ENCODE peak calls at places on chromosomes 2 and 18, in seven cellular contexts. M, D, G, X, R, U and J are unnamed samples.

GRCh38 chr2:171098607-171099006 is 62.1 kb downstream of the TLK1 start:
- DNase-seq in M (no peak), D (no peak), G (no peak), X (no peak), R (no peak), U (no peak), J (no peak)

GRCh38 chr2:25700221-25700660 is 26.9 kb upstream of the DTNB start:
- DNase-seq in M (no peak), D (peak; percentile 41), G (no peak), X (no peak), R (peak; percentile 33), U (peak; percentile 53), J (no peak)

GRCh38 chr2:150981826-150982225 is 279.8 kb downstream of the RBM43 start:
- DNase-seq in M (no peak), D (no peak), G (no peak), X (no peak), R (peak; percentile 47), U (peak; percentile 44), J (no peak)

GRCh38 chr2:86290596-86291327 is 46.7 kb downstream of the REEP1 start:
- DNase-seq in M (peak; percentile 27), D (no peak), G (peak; percentile 27), X (no peak), R (no peak), U (no peak), J (peak; percentile 74)

GRCh38 chr2:239150125-239151011 is 250.5 kb downstream of the HDAC4 start:
- DNase-seq in M (peak; percentile 3), D (no peak), G (no peak), X (no peak), R (no peak), U (no peak), J (peak; percentile 3)

GRCh38 chr2:180015951-180016709 is 9.0 kb upstream of the CWC22 start:
- DNase-seq in M (no peak), D (no peak), G (no peak), X (no peak), R (peak; percentile 76), U (peak; percentile 74), J (no peak)

GRCh38 chr2:168748461-168748860 is 54.0 kb upstream of the NOSTRIN start:
- DNase-seq in M (no peak), D (no peak), G (no peak), X (no peak), R (no peak), U (no peak), J (no peak)

GRCh38 chr18:75500510-75500909 is 73.0 kb upstream of the SMIM21 start:
- DNase-seq in M (no peak), D (no peak), G (no peak), X (no peak), R (peak; percentile 43), U (peak; percentile 11), J (no peak)

GRCh38 chr2:150872919-150873772 is 385.7 kb upstream of the RND3 start:
- DNase-seq in M (no peak), D (no peak), G (no peak), X (no peak), R (no peak), U (peak; percentile 52), J (no peak)

GRCh38 chr2:88638743-88639142 is 11.5 kb upstream of the EIF2AK3 start:
- DNase-seq in M (no peak), D (no peak), G (no peak), X (no peak), R (peak; percentile 71), U (peak; percentile 40), J (no peak)

GRCh38 chr2:27701676-27702075 is 38.0 kb downstream of the SLC4A1AP start:
- DNase-seq in M (no peak), D (no peak), G (no peak), X (no peak), R (peak; percentile 69), U (peak; percentile 44), J (no peak)

GRCh38 chr2:60513191-60513590 is 40.3 kb downstream of the BCL11A start:
- DNase-seq in M (no peak), D (no peak), G (no peak), X (peak; percentile 43), R (no peak), U (no peak), J (no peak)

GRCh38 chr2:43133708-43134570 is 92.5 kb downstream of the ZFP36L2 start:
- DNase-seq in M (no peak), D (no peak), G (no peak), X (no peak), R (no peak), U (no peak), J (peak; percentile 14)

GRCh38 chr18:79404567-79404910 is 8.8 kb downstream of the NFATC1 start:
- DNase-seq in M (peak; percentile 15), D (no peak), G (no peak), X (no peak), R (no peak), U (no peak), J (peak; percentile 17)

GRCh38 chr2:85862426-85862825 is 26.4 kb downstream of the ST3GAL5 start:
- DNase-seq in M (no peak), D (no peak), G (no peak), X (no peak), R (peak; percentile 64), U (no peak), J (no peak)

GRCh38 chr18:48943736-48944527 is 6.8 kb downstream of the SMAD7 start:
- DNase-seq in M (no peak), D (no peak), G (peak; percentile 60), X (no peak), R (no peak), U (no peak), J (no peak)

GRCh38 chr2:178195390-178196166 is 1.3 kb downstream of the OSBPL6 start:
- DNase-seq in M (no peak), D (no peak), G (no peak), X (no peak), R (no peak), U (no peak), J (no peak)

GRCh38 chr18:36095936-36096519 is 28.7 kb upstream of the RPRD1A start:
- DNase-seq in M (no peak), D (peak; percentile 53), G (no peak), X (no peak), R (peak; percentile 65), U (peak; percentile 85), J (no peak)

DNA sequence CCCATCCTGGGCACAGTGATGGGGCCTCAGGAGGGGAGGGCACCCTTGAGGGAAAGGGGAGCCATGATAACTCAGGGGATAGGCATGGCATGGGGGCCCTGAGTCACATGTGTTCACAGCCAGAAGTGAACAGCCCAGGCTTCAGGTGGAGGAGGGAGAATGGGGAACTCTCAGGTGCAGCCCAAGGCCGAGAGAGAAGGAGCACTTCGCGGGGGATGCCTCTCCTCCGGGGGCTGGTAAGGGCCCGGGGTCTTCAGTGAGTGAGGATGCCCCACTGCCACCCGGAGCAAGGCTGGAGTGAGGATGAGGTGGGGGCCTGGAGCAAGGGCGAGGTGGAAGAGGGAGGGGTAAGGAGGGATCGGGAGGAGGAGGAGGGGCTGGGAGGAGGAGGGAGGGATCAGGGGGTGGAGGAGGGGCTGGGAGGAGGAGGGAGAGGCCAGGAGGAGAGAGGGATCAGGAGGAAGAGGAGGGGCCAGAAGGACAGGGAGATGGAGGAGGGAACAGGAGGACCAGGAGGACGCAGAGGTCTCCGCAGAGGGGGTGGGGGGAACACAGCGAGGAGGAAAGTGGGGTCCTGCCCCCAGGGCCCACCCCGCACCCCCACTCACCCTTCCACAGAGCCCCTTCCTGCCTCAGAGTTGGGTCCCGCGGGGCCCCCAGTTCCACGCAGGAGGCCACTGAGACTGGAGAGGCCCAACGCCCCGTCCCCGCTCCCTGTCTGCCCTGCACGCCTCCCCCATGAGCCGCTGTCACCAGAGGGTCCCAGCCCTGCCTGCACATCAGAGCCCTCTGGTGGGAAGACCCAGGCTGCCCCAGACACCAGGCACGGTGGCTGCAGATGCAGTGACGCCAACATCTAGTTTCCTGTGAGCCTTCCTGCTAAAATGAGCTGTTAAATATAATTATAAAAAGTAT is 42.8 kb downstream of the RAMP1 start:
- DNase-seq in M (no peak), D (no peak), G (no peak), X (no peak), R (no peak), U (no peak), J (no peak)
- TF ChIP-seq CTCF in M (no peak), D (peak; percentile 36), G (no peak), X (no peak), R (no peak), U (no peak), J (no peak)

GRCh38 chr2:154443919-154444318 is 254.6 kb upstream of the KCNJ3 start:
- DNase-seq in M (no peak), D (no peak), G (no peak), X (no peak), R (no peak), U (no peak), J (no peak)

GRCh38 chr2:154437104-154437503 is 261.4 kb upstream of the KCNJ3 start:
- DNase-seq in M (no peak), D (no peak), G (no peak), X (no peak), R (no peak), U (no peak), J (no peak)

DNA sequence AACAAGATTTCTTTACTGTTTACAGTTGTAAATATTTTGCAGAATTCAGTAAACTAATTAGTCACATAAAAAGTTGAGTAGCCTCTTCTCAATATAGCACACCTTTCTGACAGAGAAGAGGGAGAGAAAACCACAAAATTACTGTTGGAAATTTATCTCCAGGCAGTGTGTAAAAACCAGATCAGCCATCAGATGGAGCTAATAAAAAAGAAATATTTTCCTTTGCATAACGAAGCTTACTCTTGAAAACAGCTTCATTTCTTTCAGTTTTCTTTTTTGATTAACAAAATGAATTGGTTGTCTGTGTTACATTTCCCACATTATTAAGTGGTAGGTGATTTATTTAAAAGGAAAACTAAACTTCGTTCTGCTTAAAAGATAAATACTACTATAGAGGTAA is 259.3 kb upstream of the KCNJ3 start:
- DNase-seq in M (no peak), D (peak; percentile 13), G (no peak), X (no peak), R (no peak), U (no peak), J (no peak)
- TF ChIP-seq CTCF in M (peak; percentile 30), D (peak; percentile 68), G (peak; percentile 43), X (peak; percentile 57), R (no peak), U (no peak), J (no peak)

DNA sequence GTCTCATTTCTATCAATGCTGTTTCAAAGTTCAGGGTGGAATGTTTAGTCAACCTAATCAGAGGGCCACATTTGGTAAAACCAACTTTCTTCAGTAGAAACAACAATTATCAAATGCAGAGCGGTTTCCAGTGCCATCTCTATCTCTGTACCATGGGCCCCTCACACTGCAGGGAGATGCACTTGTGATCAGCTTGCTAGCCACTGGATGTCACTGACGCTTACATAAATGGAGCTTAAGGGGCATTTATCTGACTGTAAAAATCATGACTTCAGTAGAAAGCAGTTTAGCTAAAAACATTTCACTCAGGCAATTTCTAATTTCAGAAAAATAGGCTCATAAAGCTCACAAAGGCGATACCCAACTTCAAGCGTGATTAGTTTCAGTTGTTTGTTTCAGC is 678.0 kb downstream of the ZEB2 start:
- DNase-seq in M (no peak), D (no peak), G (no peak), X (no peak), R (peak; percentile 14), U (peak; percentile 34), J (no peak)
- TF ChIP-seq CTCF in M (no peak), D (peak; percentile 4), G (peak; percentile 22), X (no peak), R (peak; percentile 8), U (peak; percentile 10), J (no peak)

DNA sequence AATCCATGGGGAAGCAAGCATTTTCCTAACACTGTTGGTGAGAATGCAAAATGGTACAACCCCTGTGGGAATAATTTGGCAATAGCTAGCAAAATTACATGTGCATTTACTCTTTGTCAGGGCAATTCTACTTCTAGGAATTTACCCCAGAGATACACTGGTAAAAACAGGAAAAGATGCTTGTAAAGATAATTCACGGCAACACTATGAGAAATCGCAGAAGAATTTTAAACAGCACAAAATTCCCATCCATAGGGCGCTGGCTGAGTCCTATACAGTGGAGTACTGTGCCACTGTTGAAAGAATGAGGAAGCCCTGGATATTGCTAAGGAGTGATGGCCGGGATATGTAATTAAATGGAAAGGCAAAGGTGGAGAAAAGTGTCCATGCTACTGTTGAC is 75.8 kb downstream of the DGKD start:
- DNase-seq in M (no peak), D (no peak), G (no peak), X (no peak), R (peak; percentile 35), U (peak; percentile 68), J (no peak)
- TF ChIP-seq CTCF in M (no peak), D (no peak), G (no peak), X (no peak), R (no peak), U (no peak), J (no peak)